ENCODE peak calls at places on chromosome 22, in ten cellular contexts. R, G, K, M, T, D, H, N, U and V are unnamed samples. For H3K27me3 and H3K9me3, the result is how much of the 10 kb centered on the place peaks cover.

GRCh38 chr22:25900880-25901279 is 158.9 kb downstream of the MYO18B start:
- DNase-seq in T (no peak), H (no peak), R (no peak), G (peak), M (no peak), N (no peak), D (no peak), K (no peak), U (no peak), V (no peak)

GRCh38 chr22:27874756-27875155 is 44.3 kb downstream of the PITPNB start:
- DNase-seq in H (no peak), M (no peak), D (no peak), U (no peak), R (no peak), K (no peak), T (no peak), N (no peak), G (no peak), V (no peak)

GRCh38 chr22:33167998-33168397 is 109.8 kb upstream of the SYN3 start:
- DNase-seq in D (no peak), N (no peak), M (no peak), H (no peak), K (no peak), G (no peak), U (no peak), T (no peak), R (no peak), V (no peak)

GRCh38 chr22:21009638-21010425 is 5.1 kb upstream of the P2RX6 start:
- DNase-seq in M (no peak), T (no peak), G (peak), H (peak), R (no peak), N (no peak), U (no peak), D (no peak), K (no peak), V (peak)

GRCh38 chr22:18119409-18120110 is 9.0 kb downstream of the TUBA8 start:
- DNase-seq in R (no peak), N (peak), T (no peak), D (no peak), U (no peak), M (no peak), G (no peak), K (no peak), H (no peak), V (no peak)

GRCh38 chr22:36334081-36334831 is 53.5 kb downstream of the MYH9 start:
- DNase-seq in R (no peak), N (no peak), M (no peak), G (peak), D (no peak), U (peak), H (no peak), K (no peak), T (no peak), V (no peak)

GRCh38 chr22:28329582-28330073 is 350.0 kb downstream of the TTC28 start:
- DNase-seq in U (no peak), D (no peak), M (no peak), H (no peak), K (no peak), R (no peak), N (no peak), T (no peak), G (no peak), V (peak)

GRCh38 chr22:44815099-44816070 is 63.0 kb downstream of the ARHGAP8 start:
- DNase-seq in H (no peak), N (no peak), M (no peak), U (peak), G (no peak), R (no peak), D (no peak), T (no peak), K (no peak), V (no peak)

GRCh38 chr22:36182871-36183270 is 18.7 kb downstream of the APOL4 start:
- DNase-seq in H (no peak), M (no peak), D (no peak), G (no peak), R (no peak), K (no peak), N (no peak), U (no peak), T (no peak), V (peak)

GRCh38 chr22:36901411-36902142 is 11.9 kb upstream of the CSF2RB start:
- DNase-seq in G (peak), H (no peak), N (no peak), T (no peak), M (no peak), D (no peak), R (no peak), U (no peak), K (no peak), V (no peak)

GRCh38 chr22:33896801-33897620 is 23.3 kb downstream of the LARGE1 start:
- DNase-seq in K (no peak), D (no peak), G (no peak), T (no peak), U (no peak), N (no peak), M (no peak), H (no peak), R (no peak), V (peak)

GRCh38 chr22:28761449-28761755 is 11.1 kb upstream of the CCDC117 start:
- DNase-seq in R (no peak), M (no peak), G (no peak), U (no peak), K (no peak), N (no peak), H (no peak), D (no peak), T (no peak), V (no peak)

GRCh38 chr22:20418211-20418788 is 19.3 kb downstream of the SCARF2 start:
- DNase-seq in N (peak), U (peak), D (peak), T (peak), R (no peak), H (peak), K (peak), G (peak), M (peak), V (peak)

GRCh38 chr22:31288496-31289235 is 3.6 kb downstream of the PIK3IP1 start:
- DNase-seq in R (no peak), U (no peak), D (no peak), H (no peak), K (no peak), G (no peak), T (no peak), N (no peak), M (peak), V (no peak)

GRCh38 chr22:28139993-28140392 is 220.9 kb upstream of the PITPNB start:
- DNase-seq in U (no peak), N (no peak), M (no peak), K (no peak), H (no peak), R (no peak), G (no peak), T (no peak), D (peak), V (peak)

GRCh38 chr22:26893711-26894110 is 236.3 kb downstream of the MIAT start:
- DNase-seq in H (no peak), K (no peak), R (no peak), T (no peak), U (no peak), D (no peak), G (no peak), N (no peak), M (peak), V (no peak)

GRCh38 chr22:34414467-34415440 is 494.5 kb upstream of the LARGE1 start:
- DNase-seq in D (no peak), H (peak), R (no peak), M (peak), K (no peak), U (no peak), T (no peak), G (peak), N (peak), V (peak)

GRCh38 chr22:25853078-25853477 is 111.1 kb downstream of the MYO18B start:
- DNase-seq in G (peak), H (no peak), T (no peak), D (no peak), U (no peak), N (no peak), R (no peak), M (no peak), K (no peak), V (peak)

GRCh38 chr22:25359601-25360261 is 140.3 kb downstream of the CRYBB2 start:
- DNase-seq in U (no peak), T (no peak), M (no peak), R (no peak), H (no peak), D (no peak), N (no peak), G (no peak), K (no peak), V (no peak)

DNA sequence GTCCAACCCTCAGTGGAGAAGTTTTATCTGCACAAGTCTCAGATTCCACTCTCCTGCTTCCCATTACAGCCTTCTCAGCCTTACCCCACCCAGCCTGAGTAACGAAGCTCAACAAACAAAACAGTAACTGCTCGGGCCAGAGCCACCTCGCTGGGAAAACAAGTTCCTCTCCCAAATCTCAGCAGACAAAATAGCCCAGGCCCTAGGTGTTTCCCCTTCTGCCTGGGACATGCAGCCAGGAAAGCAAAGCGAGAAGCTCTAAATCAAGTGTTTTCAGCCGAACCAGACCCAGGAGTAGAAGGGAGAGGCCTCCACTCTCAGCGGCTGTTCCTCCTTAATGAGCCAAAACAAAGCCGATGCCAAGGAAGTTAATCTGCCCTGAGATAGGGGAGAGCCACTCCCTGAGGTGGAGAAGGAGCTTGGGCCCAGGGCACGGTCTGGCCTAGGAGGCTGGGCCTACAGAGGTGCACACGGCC is 44.0 kb downstream of the LIF start:
- DNase-seq in M (peak), N (no peak), G (no peak), U (no peak), K (peak), D (no peak), T (no peak), R (no peak), H (no peak), V (peak)
- H3K27me3 ChIP-seq in M (under half), N (under half), G (under half), U (under half), K (under half), D (under half), T (under half), R (under half), H (under half), V (under half)

GRCh38 chr22:49076300-49077035 is 751.2 kb downstream of the BRD1 start:
- DNase-seq in M (no peak), D (no peak), G (no peak), H (no peak), N (no peak), U (no peak), R (no peak), K (no peak), T (no peak), V (no peak)
- H3K9me3 ChIP-seq in M (under half), D (half or more), G (under half), H (under half), N (under half), U (under half), R (under half), K (under half), T (under half), V (under half)

DNA sequence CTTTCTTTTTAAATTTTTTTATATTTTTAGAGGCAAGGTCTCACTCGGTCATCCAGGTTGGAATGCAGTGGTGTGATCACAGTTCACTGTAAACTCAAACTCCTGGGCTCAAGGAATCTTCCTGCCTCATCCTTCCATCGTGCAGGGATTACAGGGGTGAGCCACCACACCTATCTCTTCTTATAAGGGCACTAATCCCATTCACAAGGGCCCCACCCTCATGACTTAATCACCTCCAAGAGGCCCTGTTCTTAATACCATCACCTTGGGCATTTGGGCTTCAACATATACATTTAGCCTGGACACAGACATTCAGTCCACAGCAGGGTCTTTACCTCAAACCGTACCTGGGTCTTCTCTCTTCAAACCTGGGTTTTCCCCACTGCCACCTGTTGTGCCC is 4.5 kb upstream of the GTSE1 start:
- DNase-seq in K (no peak), R (no peak), U (no peak), H (no peak), G (no peak), M (no peak), T (no peak), D (no peak), N (no peak), V (no peak)
- H3K27ac ChIP-seq in K (no peak), R (no peak), U (no peak), H (no peak), G (no peak), M (no peak), T (no peak), D (no peak), N (no peak), V (no peak)

DNA sequence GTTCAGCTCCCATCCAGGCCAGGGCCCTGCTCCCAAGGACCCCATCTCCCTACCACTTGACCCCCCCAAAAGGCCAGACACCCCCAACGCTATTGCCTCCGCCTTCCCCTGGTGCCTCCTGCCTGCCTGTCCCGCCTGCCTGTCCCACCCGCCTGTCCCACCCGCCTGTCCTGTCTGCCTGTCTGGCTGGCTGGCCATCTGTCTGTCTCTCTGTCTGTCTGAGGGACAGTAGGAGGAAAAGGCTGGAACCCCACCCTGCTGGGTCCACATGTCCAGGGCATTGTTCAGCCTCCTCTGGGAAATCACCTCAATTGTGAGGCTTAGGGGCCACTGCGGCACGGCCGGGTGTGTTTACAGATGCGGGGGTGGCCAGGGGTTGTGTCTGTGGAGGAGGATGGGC is 25.3 kb upstream of the CBX7 start:
- DNase-seq in D (no peak), H (peak), U (peak), T (no peak), G (no peak), N (no peak), M (no peak), R (no peak), K (peak), V (no peak)
- H3K27me3 ChIP-seq in D (under half), H (under half), U (under half), T (under half), G (under half), N (under half), M (under half), R (under half), K (under half), V (under half)

GRCh38 chr22:11605468-11605981 is 3922.5 kb upstream of the OR11H1 start:
- DNase-seq in H (no peak), D (no peak), R (no peak), G (no peak), N (no peak), K (no peak), U (no peak), M (no peak), T (no peak), V (no peak)
- H3K9me3 ChIP-seq in H (under half), D (under half), R (under half), G (under half), N (under half), K (under half), U (under half), M (under half), T (under half), V (under half)

DNA sequence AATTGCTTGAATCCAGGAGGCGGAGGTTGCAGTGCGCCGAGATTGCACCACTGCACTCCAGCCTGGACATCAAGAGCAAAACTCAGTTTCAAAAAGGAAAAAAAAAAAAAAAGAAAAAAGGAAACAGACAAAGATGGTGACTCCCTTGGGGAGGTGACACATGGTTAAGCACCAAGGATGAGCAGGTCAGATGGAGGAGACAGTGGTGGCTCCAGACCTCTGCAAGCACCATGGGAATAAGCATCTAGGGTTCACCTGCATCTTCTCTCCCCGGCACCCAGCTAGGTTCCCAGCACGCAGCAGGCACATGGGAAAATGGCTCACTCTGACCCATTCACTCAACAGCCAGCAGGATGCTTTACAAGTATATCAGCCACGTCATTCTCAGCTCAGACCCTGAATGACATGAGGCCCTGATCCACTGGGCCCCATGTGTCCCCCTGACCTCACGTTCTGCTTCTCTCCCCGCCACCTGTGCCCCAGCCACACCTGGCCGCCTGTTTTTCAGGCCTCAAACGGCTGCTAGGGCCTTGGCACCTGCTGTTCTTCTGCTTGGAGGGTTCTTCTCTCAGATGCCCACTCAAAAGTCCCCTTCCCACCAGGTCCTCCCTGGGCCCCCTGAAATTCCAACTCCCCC is 24.2 kb downstream of the A4GALT start:
- DNase-seq in D (no peak), N (no peak), T (no peak), U (no peak), R (no peak), G (no peak), M (no peak), H (no peak), K (no peak), V (no peak)
- H3K27ac ChIP-seq in D (no peak), N (no peak), T (no peak), U (no peak), R (peak), G (no peak), M (peak), H (no peak), K (no peak), V (no peak)

DNA sequence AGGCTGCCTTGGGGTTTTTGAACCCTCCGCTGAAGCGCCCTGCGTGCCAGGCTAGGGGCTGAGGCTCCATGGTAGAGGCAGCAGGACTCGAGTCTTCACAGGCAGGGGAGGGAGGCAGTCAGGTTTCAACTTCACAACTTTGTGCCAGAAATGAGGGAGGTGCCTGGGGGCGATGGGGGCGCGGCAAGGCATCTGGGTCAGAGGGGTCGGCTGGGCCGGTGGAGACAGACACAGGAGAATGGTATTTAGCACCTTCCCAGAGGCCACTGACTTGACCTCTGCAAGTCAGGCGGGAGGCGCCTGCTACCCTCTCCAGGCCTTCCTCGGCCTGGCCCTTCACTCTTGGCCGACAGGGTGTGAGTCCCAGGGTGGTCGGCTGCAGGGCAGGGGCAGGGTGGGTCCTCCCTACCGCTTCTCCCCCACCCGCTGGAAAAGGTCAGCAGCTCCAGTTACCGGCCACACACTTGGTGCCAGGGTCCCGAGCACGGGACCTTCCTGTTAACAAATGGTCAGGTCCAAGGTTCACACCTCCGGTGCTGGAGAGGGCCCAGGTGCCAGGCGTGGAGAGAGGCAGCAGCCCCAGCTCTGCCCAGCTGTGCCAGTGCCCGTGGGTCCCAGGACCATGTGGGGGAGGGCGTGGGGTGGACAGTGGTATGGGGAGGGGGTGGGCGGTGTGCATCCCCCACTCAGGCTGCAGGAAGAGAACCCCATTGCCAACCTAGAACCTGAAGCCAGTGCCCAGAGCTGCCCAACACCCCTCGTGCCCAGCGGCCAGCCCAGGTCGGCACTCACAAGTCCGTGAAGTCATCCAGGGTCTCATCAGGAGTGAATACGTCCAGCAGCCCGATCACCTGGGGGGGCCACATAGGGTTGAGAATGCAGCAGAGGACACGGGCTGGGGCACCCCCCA is 3.8 kb downstream of the MAPK12 start:
- DNase-seq in G (no peak), U (no peak), H (no peak), K (no peak), T (no peak), N (peak), R (no peak), D (no peak), M (no peak), V (no peak)
- H3K27me3 ChIP-seq in G (under half), U (under half), H (under half), K (under half), T (under half), N (under half), R (half or more), D (under half), M (under half), V (under half)

DNA sequence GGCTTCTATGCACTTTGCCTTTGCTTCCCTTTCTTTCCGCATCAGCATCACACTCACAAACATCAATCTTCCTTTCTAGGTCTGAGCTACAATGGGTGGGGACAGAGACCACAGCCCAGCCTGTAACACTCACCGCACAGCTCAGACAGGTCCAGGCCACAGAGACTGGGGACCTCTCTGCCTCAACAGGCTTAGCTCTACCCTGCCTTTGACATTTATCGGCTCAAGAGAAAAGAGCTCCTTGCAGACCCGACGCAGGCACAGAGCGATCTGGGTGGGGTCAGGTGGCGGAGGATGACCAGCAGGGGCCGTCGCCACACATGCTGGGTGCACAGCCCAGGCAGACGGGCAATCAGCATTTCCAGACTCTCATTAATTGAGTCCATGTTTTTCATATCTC is 837.3 kb downstream of the TBC1D22A start:
- DNase-seq in D (no peak), G (no peak), T (no peak), H (no peak), K (no peak), R (no peak), M (no peak), N (no peak), U (no peak), V (no peak)
- H3K9me3 ChIP-seq in D (half or more), G (under half), T (under half), H (under half), K (under half), R (under half), M (under half), N (under half), U (under half), V (under half)

GRCh38 chr22:42699281-42699681 is 21.4 kb downstream of the A4GALT start:
- DNase-seq in N (no peak), H (no peak), G (no peak), M (no peak), R (no peak), K (no peak), T (no peak), U (no peak), D (no peak), V (peak)

GRCh38 chr22:42695294-42695693 is 25.4 kb downstream of the A4GALT start:
- DNase-seq in M (no peak), K (no peak), G (no peak), D (no peak), N (no peak), H (no peak), U (no peak), T (no peak), R (no peak), V (peak)

GRCh38 chr22:42699953-42700352 is 20.7 kb downstream of the A4GALT start:
- DNase-seq in U (no peak), M (no peak), N (no peak), T (no peak), H (no peak), R (no peak), G (no peak), D (no peak), K (no peak), V (no peak)

GRCh38 chr22:42700355-42700754 is 20.3 kb downstream of the A4GALT start:
- DNase-seq in M (no peak), R (no peak), H (no peak), N (no peak), T (no peak), K (no peak), G (no peak), U (no peak), D (no peak), V (no peak)

GRCh38 chr22:42697542-42698013 is 23.1 kb downstream of the A4GALT start:
- DNase-seq in R (no peak), G (no peak), D (peak), N (peak), U (no peak), M (no peak), T (no peak), H (peak), K (no peak), V (peak)
- H3K27ac ChIP-seq in R (peak), G (no peak), D (peak), N (no peak), U (no peak), M (peak), T (no peak), H (peak), K (no peak), V (no peak)

GRCh38 chr22:50550395-50550794 is 4.7 kb downstream of the KLHDC7B start:
- DNase-seq in G (no peak), R (no peak), U (peak), K (no peak), N (no peak), D (no peak), M (no peak), T (no peak), H (no peak), V (no peak)
- H3K27me3 ChIP-seq in G (under half), R (half or more), U (under half), K (under half), N (under half), D (half or more), M (under half), T (under half), H (under half), V (under half)